ENCODE peak calls at places on chromosome 3, in eight cellular contexts. One of them, this sample, is unnamed.

GRCh38 chr3:101942356-101942755 is 93.0 kb downstream of the NFKBIZ start:
- DNase-seq in mammary epithelial cell: no peak
- DNase-seq in brain microvascular endothelial cell: no peak
- DNase-seq in esophagus squamous epithelium: no peak
- DNase-seq in PC-9: no peak
- DNase-seq in hepatocyte: no peak
- DNase-seq in adrenal gland: no peak
- DNase-seq in right lobe of liver: no peak
- DNase-seq in this sample: peak; percentile 26

GRCh38 chr3:96843505-96844203 is 29.3 kb downstream of the EPHA6 start:
- DNase-seq in right lobe of liver: no peak
- DNase-seq in brain microvascular endothelial cell: no peak
- DNase-seq in adrenal gland: no peak
- DNase-seq in mammary epithelial cell: no peak
- DNase-seq in hepatocyte: no peak
- DNase-seq in PC-9: no peak
- DNase-seq in esophagus squamous epithelium: no peak
- DNase-seq in this sample: no peak

GRCh38 chr3:185813205-185813604 is 11.6 kb downstream of the IGF2BP2 start:
- DNase-seq in mammary epithelial cell: no peak
- DNase-seq in brain microvascular endothelial cell: no peak
- DNase-seq in right lobe of liver: no peak
- DNase-seq in esophagus squamous epithelium: no peak
- DNase-seq in PC-9: no peak
- DNase-seq in hepatocyte: no peak
- DNase-seq in adrenal gland: no peak
- DNase-seq in this sample: no peak

GRCh38 chr3:8516783-8517182 is 15.2 kb downstream of the LMCD1 start:
- DNase-seq in PC-9: no peak
- DNase-seq in adrenal gland: no peak
- DNase-seq in esophagus squamous epithelium: no peak
- DNase-seq in brain microvascular endothelial cell: no peak
- DNase-seq in mammary epithelial cell: no peak
- DNase-seq in hepatocyte: no peak
- DNase-seq in right lobe of liver: no peak
- DNase-seq in this sample: no peak

GRCh38 chr3:31116651-31117050 is 222.2 kb upstream of the GADL1 start:
- DNase-seq in PC-9: no peak
- DNase-seq in brain microvascular endothelial cell: peak; percentile 54
- DNase-seq in mammary epithelial cell: no peak
- DNase-seq in esophagus squamous epithelium: no peak
- DNase-seq in hepatocyte: no peak
- DNase-seq in adrenal gland: no peak
- DNase-seq in right lobe of liver: no peak
- DNase-seq in this sample: no peak

GRCh38 chr3:177932750-177933660 is 603.2 kb upstream of the KCNMB2 start:
- DNase-seq in PC-9: no peak
- DNase-seq in mammary epithelial cell: no peak
- DNase-seq in right lobe of liver: no peak
- DNase-seq in brain microvascular endothelial cell: peak; percentile 30
- DNase-seq in adrenal gland: no peak
- DNase-seq in esophagus squamous epithelium: no peak
- DNase-seq in hepatocyte: no peak
- DNase-seq in this sample: no peak

GRCh38 chr3:194773216-194773615 is 87.5 kb downstream of the FAM43A start:
- DNase-seq in adrenal gland: peak; percentile 42
- DNase-seq in PC-9: no peak
- DNase-seq in esophagus squamous epithelium: no peak
- DNase-seq in brain microvascular endothelial cell: peak; percentile 10
- DNase-seq in mammary epithelial cell: peak; percentile 45
- DNase-seq in right lobe of liver: no peak
- DNase-seq in hepatocyte: no peak
- DNase-seq in this sample: peak; percentile 33

GRCh38 chr3:174035317-174035886 is 637.9 kb downstream of the NLGN1 start:
- DNase-seq in PC-9: no peak
- DNase-seq in brain microvascular endothelial cell: no peak
- DNase-seq in esophagus squamous epithelium: no peak
- DNase-seq in hepatocyte: peak; percentile 5
- DNase-seq in mammary epithelial cell: no peak
- DNase-seq in right lobe of liver: no peak
- DNase-seq in adrenal gland: no peak
- DNase-seq in this sample: peak; percentile 16

GRCh38 chr3:171936231-171936841 is 93.2 kb downstream of the TMEM212 start:
- DNase-seq in adrenal gland: no peak
- DNase-seq in brain microvascular endothelial cell: peak; percentile 82
- DNase-seq in hepatocyte: peak; percentile 37
- DNase-seq in right lobe of liver: no peak
- DNase-seq in esophagus squamous epithelium: no peak
- DNase-seq in PC-9: peak; percentile 98
- DNase-seq in mammary epithelial cell: peak; percentile 83
- DNase-seq in this sample: peak; percentile 88

GRCh38 chr3:66398228-66399025 is 102.4 kb downstream of the LRIG1 start:
- DNase-seq in hepatocyte: no peak
- DNase-seq in brain microvascular endothelial cell: no peak
- DNase-seq in adrenal gland: no peak
- DNase-seq in right lobe of liver: no peak
- DNase-seq in mammary epithelial cell: peak; percentile 17
- DNase-seq in PC-9: no peak
- DNase-seq in esophagus squamous epithelium: no peak
- DNase-seq in this sample: peak; percentile 59

GRCh38 chr3:44323341-44323955 is 15.1 kb upstream of the TCAIM start:
- DNase-seq in adrenal gland: peak; percentile 71
- DNase-seq in right lobe of liver: peak; percentile 54
- DNase-seq in esophagus squamous epithelium: no peak
- DNase-seq in PC-9: no peak
- DNase-seq in mammary epithelial cell: peak; percentile 42
- DNase-seq in brain microvascular endothelial cell: peak; percentile 63
- DNase-seq in hepatocyte: peak; percentile 79
- DNase-seq in this sample: peak; percentile 80

GRCh38 chr3:112357888-112358287 is 24.9 kb downstream of the CD200 start:
- DNase-seq in right lobe of liver: no peak
- DNase-seq in adrenal gland: no peak
- DNase-seq in mammary epithelial cell: no peak
- DNase-seq in brain microvascular endothelial cell: no peak
- DNase-seq in esophagus squamous epithelium: no peak
- DNase-seq in hepatocyte: no peak
- DNase-seq in PC-9: no peak
- DNase-seq in this sample: no peak

GRCh38 chr3:172213765-172214358 is 174.5 kb downstream of the FNDC3B start:
- DNase-seq in brain microvascular endothelial cell: no peak
- DNase-seq in hepatocyte: no peak
- DNase-seq in adrenal gland: no peak
- DNase-seq in PC-9: peak; percentile 53
- DNase-seq in mammary epithelial cell: no peak
- DNase-seq in esophagus squamous epithelium: no peak
- DNase-seq in right lobe of liver: no peak
- DNase-seq in this sample: no peak

GRCh38 chr3:72185549-72186484 is 400.9 kb upstream of the PROK2 start:
- DNase-seq in brain microvascular endothelial cell: peak; percentile 80
- DNase-seq in right lobe of liver: no peak
- DNase-seq in PC-9: no peak
- DNase-seq in esophagus squamous epithelium: no peak
- DNase-seq in mammary epithelial cell: peak; percentile 74
- DNase-seq in adrenal gland: peak; percentile 50
- DNase-seq in hepatocyte: peak; percentile 49
- DNase-seq in this sample: peak; percentile 92
- H3K27ac ChIP-seq in brain microvascular endothelial cell: peak overlapping the region; percentile 52
- H3K27ac ChIP-seq in right lobe of liver: peak overlapping the region; percentile 42
- H3K27ac ChIP-seq in PC-9: no peak overlapping the region
- H3K27ac ChIP-seq in esophagus squamous epithelium: no peak overlapping the region
- H3K27ac ChIP-seq in mammary epithelial cell: no peak overlapping the region
- H3K27ac ChIP-seq in adrenal gland: no peak overlapping the region
- H3K27ac ChIP-seq in hepatocyte: peak overlapping the region; percentile 17
- H3K27ac ChIP-seq in this sample: no peak overlapping the region

GRCh38 chr3:72336821-72337479 is 511.3 kb downstream of the SHQ1 start:
- DNase-seq in PC-9: no peak
- DNase-seq in esophagus squamous epithelium: no peak
- DNase-seq in hepatocyte: peak; percentile 92
- DNase-seq in mammary epithelial cell: peak; percentile 77
- DNase-seq in adrenal gland: peak; percentile 79
- DNase-seq in right lobe of liver: peak; percentile 60
- DNase-seq in brain microvascular endothelial cell: peak; percentile 56
- DNase-seq in this sample: peak; percentile 61

GRCh38 chr3:72336114-72336651 is 512.1 kb downstream of the SHQ1 start:
- DNase-seq in PC-9: no peak
- DNase-seq in esophagus squamous epithelium: no peak
- DNase-seq in mammary epithelial cell: no peak
- DNase-seq in brain microvascular endothelial cell: no peak
- DNase-seq in hepatocyte: no peak
- DNase-seq in right lobe of liver: no peak
- DNase-seq in adrenal gland: no peak
- DNase-seq in this sample: no peak

GRCh38 chr3:72335458-72336050 is 512.7 kb downstream of the SHQ1 start:
- DNase-seq in esophagus squamous epithelium: no peak
- DNase-seq in brain microvascular endothelial cell: no peak
- DNase-seq in right lobe of liver: no peak
- DNase-seq in PC-9: no peak
- DNase-seq in hepatocyte: no peak
- DNase-seq in mammary epithelial cell: no peak
- DNase-seq in adrenal gland: no peak
- DNase-seq in this sample: no peak

GRCh38 chr3:72337480-72337855 is 510.8 kb downstream of the SHQ1 start:
- DNase-seq in PC-9: no peak
- DNase-seq in brain microvascular endothelial cell: no peak
- DNase-seq in esophagus squamous epithelium: no peak
- DNase-seq in right lobe of liver: no peak
- DNase-seq in hepatocyte: no peak
- DNase-seq in adrenal gland: no peak
- DNase-seq in mammary epithelial cell: no peak
- DNase-seq in this sample: no peak

GRCh38 chr3:72334681-72335457 is 513.4 kb downstream of the SHQ1 start:
- DNase-seq in PC-9: no peak
- DNase-seq in mammary epithelial cell: no peak
- DNase-seq in right lobe of liver: no peak
- DNase-seq in brain microvascular endothelial cell: no peak
- DNase-seq in hepatocyte: no peak
- DNase-seq in adrenal gland: no peak
- DNase-seq in esophagus squamous epithelium: no peak
- DNase-seq in this sample: no peak
- H3K27ac ChIP-seq in PC-9: no peak overlapping the region
- H3K27ac ChIP-seq in mammary epithelial cell: no peak overlapping the region
- H3K27ac ChIP-seq in right lobe of liver: no peak overlapping the region
- H3K27ac ChIP-seq in brain microvascular endothelial cell: no peak overlapping the region
- H3K27ac ChIP-seq in hepatocyte: no peak overlapping the region
- H3K27ac ChIP-seq in adrenal gland: no peak overlapping the region
- H3K27ac ChIP-seq in esophagus squamous epithelium: no peak overlapping the region
- H3K27ac ChIP-seq in this sample: no peak overlapping the region

GRCh38 chr3:40476478-40477470 is at the start of gene ZNF619:
- DNase-seq in mammary epithelial cell: peak; percentile 71
- DNase-seq in hepatocyte: peak; percentile 83
- DNase-seq in PC-9: peak; percentile 51
- DNase-seq in right lobe of liver: peak; percentile 87
- DNase-seq in adrenal gland: peak; percentile 74
- DNase-seq in esophagus squamous epithelium: peak; percentile 7
- DNase-seq in brain microvascular endothelial cell: peak; percentile 71
- DNase-seq in this sample: peak; percentile 72
- H3K27ac ChIP-seq in mammary epithelial cell: peak within 1 kb of the TSS; percentile 67
- H3K27ac ChIP-seq in hepatocyte: peak within 1 kb of the TSS; percentile 52
- H3K27ac ChIP-seq in PC-9: no peak within 1 kb of the TSS
- H3K27ac ChIP-seq in right lobe of liver: peak within 1 kb of the TSS; percentile 61
- H3K27ac ChIP-seq in adrenal gland: peak within 1 kb of the TSS; percentile 35
- H3K27ac ChIP-seq in esophagus squamous epithelium: peak within 1 kb of the TSS; percentile 83
- H3K27ac ChIP-seq in brain microvascular endothelial cell: peak within 1 kb of the TSS; percentile 73
- H3K27ac ChIP-seq in this sample: peak within 1 kb of the TSS; percentile 70

GRCh38 chr3:41808152-41808551 is 153.8 kb downstream of the ULK4 start:
- DNase-seq in esophagus squamous epithelium: no peak
- DNase-seq in hepatocyte: peak; percentile 5
- DNase-seq in PC-9: no peak
- DNase-seq in brain microvascular endothelial cell: peak; percentile 75
- DNase-seq in mammary epithelial cell: peak; percentile 66
- DNase-seq in adrenal gland: no peak
- DNase-seq in right lobe of liver: no peak
- DNase-seq in this sample: peak; percentile 36
- H3K27ac ChIP-seq in esophagus squamous epithelium: no peak overlapping the region
- H3K27ac ChIP-seq in hepatocyte: no peak overlapping the region
- H3K27ac ChIP-seq in PC-9: no peak overlapping the region
- H3K27ac ChIP-seq in brain microvascular endothelial cell: no peak overlapping the region
- H3K27ac ChIP-seq in mammary epithelial cell: no peak overlapping the region
- H3K27ac ChIP-seq in adrenal gland: no peak overlapping the region
- H3K27ac ChIP-seq in right lobe of liver: no peak overlapping the region
- H3K27ac ChIP-seq in this sample: no peak overlapping the region

DNA sequence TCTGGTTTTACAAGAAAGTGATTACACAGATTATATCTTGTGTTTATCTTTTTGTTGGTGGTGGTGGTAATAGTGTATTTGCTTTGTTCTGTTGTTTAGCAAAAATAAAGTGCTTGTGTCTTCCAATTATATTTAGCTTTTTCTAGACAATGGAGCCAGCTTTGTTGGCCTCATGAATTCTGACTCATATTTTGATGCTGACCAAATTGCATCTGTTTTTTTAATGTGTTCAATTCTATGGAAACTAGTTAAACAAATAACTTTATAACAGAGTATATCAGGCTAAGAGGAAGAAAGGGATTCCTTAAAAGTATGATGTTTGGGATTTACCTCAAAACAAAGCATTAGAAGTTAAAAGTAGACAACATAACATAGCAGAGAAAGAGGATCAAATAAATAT is 69.3 kb upstream of the BFSP2 start:
- DNase-seq in mammary epithelial cell: no peak
- DNase-seq in adrenal gland: no peak
- DNase-seq in esophagus squamous epithelium: no peak
- DNase-seq in hepatocyte: no peak
- DNase-seq in right lobe of liver: no peak
- DNase-seq in PC-9: no peak
- DNase-seq in brain microvascular endothelial cell: no peak
- DNase-seq in this sample: no peak
- H3K27ac ChIP-seq in mammary epithelial cell: no peak overlapping the region
- H3K27ac ChIP-seq in adrenal gland: no peak overlapping the region
- H3K27ac ChIP-seq in esophagus squamous epithelium: no peak overlapping the region
- H3K27ac ChIP-seq in hepatocyte: no peak overlapping the region
- H3K27ac ChIP-seq in right lobe of liver: no peak overlapping the region
- H3K27ac ChIP-seq in PC-9: no peak overlapping the region
- H3K27ac ChIP-seq in brain microvascular endothelial cell: no peak overlapping the region
- H3K27ac ChIP-seq in this sample: no peak overlapping the region

DNA sequence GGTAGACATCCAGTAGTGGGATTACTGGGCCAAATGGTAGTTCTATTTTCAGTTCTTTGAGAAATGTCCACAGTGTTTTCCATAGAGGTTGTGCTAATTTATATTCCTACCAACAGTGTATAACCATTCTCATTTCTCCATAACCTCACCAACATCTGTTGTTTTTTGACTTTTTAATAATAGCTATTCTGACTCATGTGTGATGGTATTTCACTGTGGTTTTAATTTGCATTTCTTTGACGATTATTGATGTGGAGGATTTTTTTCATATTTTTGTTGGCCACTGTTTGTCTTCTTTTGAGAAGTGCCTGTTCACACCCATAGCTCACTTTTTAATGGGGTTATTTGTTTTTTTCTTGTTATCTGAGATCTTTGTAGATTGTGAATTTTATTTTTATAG is 125.2 kb downstream of the CFAP20DC start:
- DNase-seq in mammary epithelial cell: peak; percentile 61
- DNase-seq in right lobe of liver: no peak
- DNase-seq in PC-9: no peak
- DNase-seq in hepatocyte: no peak
- DNase-seq in brain microvascular endothelial cell: peak; percentile 4
- DNase-seq in adrenal gland: no peak
- DNase-seq in esophagus squamous epithelium: no peak
- DNase-seq in this sample: peak; percentile 75
- H3K27ac ChIP-seq in mammary epithelial cell: no peak overlapping the region
- H3K27ac ChIP-seq in right lobe of liver: no peak overlapping the region
- H3K27ac ChIP-seq in PC-9: no peak overlapping the region
- H3K27ac ChIP-seq in hepatocyte: no peak overlapping the region
- H3K27ac ChIP-seq in brain microvascular endothelial cell: no peak overlapping the region
- H3K27ac ChIP-seq in adrenal gland: no peak overlapping the region
- H3K27ac ChIP-seq in esophagus squamous epithelium: no peak overlapping the region
- H3K27ac ChIP-seq in this sample: no peak overlapping the region